ENCODE peak calls at places on chromosomes 2 and 18, in eight cellular contexts. One of them, this sample, is unnamed.

GRCh38 chr2:142037051-142037450 is 93.8 kb downstream of the LRP1B start:
- DNase-seq in skeletal muscle cell: no peak
- DNase-seq in stimulated activated CD8-positive, alpha-beta memory T cell treated with anti-CD3 and anti-CD28 coated beads, Interleukin-7, amount 100 ng/mL, for 4 hours: no peak
- DNase-seq in kidney epithelial cell: no peak
- DNase-seq in HT-29: no peak
- DNase-seq in H9: no peak
- DNase-seq in ureter: no peak
- DNase-seq in hippocampal formation: no peak
- DNase-seq in this sample: peak; percentile 80

GRCh38 chr2:213251618-213252017 is 32.6 kb upstream of the SPAG16 start:
- DNase-seq in skeletal muscle cell: peak; percentile 45
- DNase-seq in stimulated activated CD8-positive, alpha-beta memory T cell treated with anti-CD3 and anti-CD28 coated beads, Interleukin-7, amount 100 ng/mL, for 4 hours: no peak
- DNase-seq in kidney epithelial cell: peak; percentile 18
- DNase-seq in HT-29: peak; percentile 80
- DNase-seq in H9: no peak
- DNase-seq in ureter: no peak
- DNase-seq in hippocampal formation: no peak
- DNase-seq in this sample: peak; percentile 56

GRCh38 chr2:238098854-238099708 is 1.1 kb upstream of the ESPNL start:
- DNase-seq in skeletal muscle cell: no peak
- DNase-seq in stimulated activated CD8-positive, alpha-beta memory T cell treated with anti-CD3 and anti-CD28 coated beads, Interleukin-7, amount 100 ng/mL, for 4 hours: no peak
- DNase-seq in kidney epithelial cell: peak; percentile 72
- DNase-seq in HT-29: no peak
- DNase-seq in H9: no peak
- DNase-seq in ureter: peak; percentile 39
- DNase-seq in hippocampal formation: no peak
- DNase-seq in this sample: no peak

GRCh38 chr2:6645672-6646071 is 220.0 kb downstream of the CMPK2 start:
- DNase-seq in skeletal muscle cell: no peak
- DNase-seq in stimulated activated CD8-positive, alpha-beta memory T cell treated with anti-CD3 and anti-CD28 coated beads, Interleukin-7, amount 100 ng/mL, for 4 hours: no peak
- DNase-seq in kidney epithelial cell: no peak
- DNase-seq in HT-29: no peak
- DNase-seq in H9: no peak
- DNase-seq in ureter: no peak
- DNase-seq in hippocampal formation: no peak
- DNase-seq in this sample: no peak

GRCh38 chr2:216372761-216373291 is 543 bp upstream of the MARCHF4 start:
- DNase-seq in skeletal muscle cell: peak; percentile 43
- DNase-seq in stimulated activated CD8-positive, alpha-beta memory T cell treated with anti-CD3 and anti-CD28 coated beads, Interleukin-7, amount 100 ng/mL, for 4 hours: no peak
- DNase-seq in kidney epithelial cell: peak; percentile 55
- DNase-seq in HT-29: no peak
- DNase-seq in H9: no peak
- DNase-seq in ureter: no peak
- DNase-seq in hippocampal formation: no peak
- DNase-seq in this sample: peak; percentile 92

GRCh38 chr2:240201861-240202260 is 61.4 kb upstream of the OTOS start:
- DNase-seq in skeletal muscle cell: no peak
- DNase-seq in stimulated activated CD8-positive, alpha-beta memory T cell treated with anti-CD3 and anti-CD28 coated beads, Interleukin-7, amount 100 ng/mL, for 4 hours: no peak
- DNase-seq in kidney epithelial cell: no peak
- DNase-seq in HT-29: no peak
- DNase-seq in H9: no peak
- DNase-seq in ureter: no peak
- DNase-seq in hippocampal formation: no peak
- DNase-seq in this sample: no peak

GRCh38 chr2:27306657-27307544 is 1.3 kb downstream of the UCN start:
- DNase-seq in skeletal muscle cell: no peak
- DNase-seq in stimulated activated CD8-positive, alpha-beta memory T cell treated with anti-CD3 and anti-CD28 coated beads, Interleukin-7, amount 100 ng/mL, for 4 hours: peak; percentile 36
- DNase-seq in kidney epithelial cell: no peak
- DNase-seq in HT-29: no peak
- DNase-seq in H9: no peak
- DNase-seq in ureter: no peak
- DNase-seq in hippocampal formation: no peak
- DNase-seq in this sample: no peak

GRCh38 chr2:235551965-235552364 is 58.1 kb downstream of the AGAP1 start:
- DNase-seq in skeletal muscle cell: no peak
- DNase-seq in stimulated activated CD8-positive, alpha-beta memory T cell treated with anti-CD3 and anti-CD28 coated beads, Interleukin-7, amount 100 ng/mL, for 4 hours: no peak
- DNase-seq in kidney epithelial cell: peak; percentile 43
- DNase-seq in HT-29: peak; percentile 82
- DNase-seq in H9: peak; percentile 82
- DNase-seq in ureter: peak; percentile 61
- DNase-seq in hippocampal formation: peak; percentile 65
- DNase-seq in this sample: peak; percentile 26

GRCh38 chr18:23281626-23282436 is 146.5 kb downstream of the CABLES1 start:
- DNase-seq in skeletal muscle cell: no peak
- DNase-seq in stimulated activated CD8-positive, alpha-beta memory T cell treated with anti-CD3 and anti-CD28 coated beads, Interleukin-7, amount 100 ng/mL, for 4 hours: no peak
- DNase-seq in kidney epithelial cell: no peak
- DNase-seq in HT-29: peak; percentile 10
- DNase-seq in H9: peak; percentile 70
- DNase-seq in ureter: peak; percentile 48
- DNase-seq in hippocampal formation: no peak
- DNase-seq in this sample: no peak

GRCh38 chr2:185608799-185609198 is 129.8 kb upstream of the FSIP2 start:
- DNase-seq in skeletal muscle cell: no peak
- DNase-seq in stimulated activated CD8-positive, alpha-beta memory T cell treated with anti-CD3 and anti-CD28 coated beads, Interleukin-7, amount 100 ng/mL, for 4 hours: no peak
- DNase-seq in kidney epithelial cell: no peak
- DNase-seq in HT-29: peak; percentile 55
- DNase-seq in H9: no peak
- DNase-seq in ureter: no peak
- DNase-seq in hippocampal formation: no peak
- DNase-seq in this sample: peak; percentile 6

This sample was measured in astrocyte.